ENCODE peak calls at places on chromosomes 2 and 18, in six cellular contexts. U is neural progenitor cell, D is GM23338, T is PC-3, X is SK-N-SH, I is GM23248. R is an unnamed sample.
A peak's percentile ranks its signal among the peaks of the same experiment; 100 is the strongest.

GRCh38 chr2:191228861-191229260 is 16.3 kb upstream of the MYO1B start:
- DNase-seq in X (no peak), D (no peak), U (no peak), I (no peak), T (no peak), R (no peak)

GRCh38 chr18:43279015-43279758 is 1.9 kb upstream of the SYT4 start:
- DNase-seq in I (peak; percentile 7), U (peak; percentile 62), T (no peak), X (peak; percentile 73), D (peak; percentile 89), R (no peak)

GRCh38 chr2:64344999-64345576 is 108.9 kb upstream of the LGALSL start:
- DNase-seq in X (no peak), U (no peak), T (no peak), D (peak; percentile 45), I (no peak), R (no peak)

GRCh38 chr2:109690457-109690821 is 76.3 kb downstream of the SOWAHC start:
- DNase-seq in X (no peak), T (no peak), D (no peak), I (no peak), U (no peak), R (no peak)

GRCh38 chr2:101720732-101721131 is 23.2 kb downstream of the MAP4K4 start:
- DNase-seq in U (no peak), D (no peak), T (no peak), X (no peak), I (peak; percentile 56), R (no peak)

GRCh38 chr2:67776276-67776675 is 286.5 kb downstream of the C1D start:
- DNase-seq in T (no peak), D (no peak), X (no peak), U (no peak), I (no peak), R (no peak)

GRCh38 chr18:44723973-44724778 is 43.5 kb downstream of the SETBP1 start:
- DNase-seq in U (no peak), D (peak; percentile 22), X (no peak), I (no peak), T (no peak), R (peak; percentile 51)

GRCh38 chr18:24853076-24853475 is 392.6 kb downstream of the HRH4 start:
- DNase-seq in X (no peak), I (no peak), D (peak; percentile 27), U (no peak), T (no peak), R (no peak)

GRCh38 chr2:99880148-99880983 is 262.0 kb downstream of the AFF3 start:
- DNase-seq in T (peak; percentile 89), D (no peak), I (peak; percentile 74), X (peak; percentile 20), U (no peak), R (no peak)

GRCh38 chr2:109415460-109416004 is 198.2 kb downstream of the SEPTIN10 start:
- DNase-seq in I (no peak), D (peak; percentile 27), X (no peak), U (peak; percentile 21), T (no peak), R (no peak)

GRCh38 chr18:10378688-10379465 is 75.6 kb upstream of the APCDD1 start:
- DNase-seq in T (no peak), I (peak; percentile 86), X (no peak), D (no peak), U (no peak), R (no peak)

GRCh38 chr2:219448099-219448775 is 13.6 kb downstream of the SPEG start:
- DNase-seq in T (no peak), I (no peak), X (no peak), U (peak; percentile 56), D (peak; percentile 80), R (no peak)

GRCh38 chr18:56565596-56566355 is 72.6 kb downstream of the TXNL1 start:
- DNase-seq in X (peak; percentile 27), T (peak; percentile 67), I (peak; percentile 82), D (no peak), U (no peak), R (no peak)

GRCh38 chr2:158243392-158243791 is 141.7 kb downstream of the UPP2 start:
- DNase-seq in I (no peak), D (no peak), T (no peak), U (peak; percentile 19), X (no peak), R (no peak)

GRCh38 chr18:68429809-68430208 is 285.1 kb downstream of the TMX3 start:
- DNase-seq in U (no peak), X (no peak), T (peak; percentile 62), D (no peak), I (peak; percentile 60), R (no peak)

GRCh38 chr2:85986121-85986520 is 97.3 kb upstream of the ST3GAL5 start:
- DNase-seq in X (no peak), U (no peak), I (no peak), T (no peak), D (no peak), R (no peak)

GRCh38 chr2:30710461-30710860 is 96.8 kb downstream of the CAPN13 start:
- DNase-seq in I (no peak), D (no peak), X (no peak), U (no peak), T (no peak), R (no peak)

GRCh38 chr2:37232131-37232933 is 874 bp downstream of the NDUFAF7 start:
- DNase-seq in U (peak; percentile 25), D (peak; percentile 24), I (peak; percentile 62), X (peak; percentile 64), T (peak; percentile 15), R (no peak)

GRCh38 chr2:166944909-166945308 is 56.6 kb downstream of the XIRP2 start:
- DNase-seq in T (no peak), D (peak; percentile 24), U (no peak), I (no peak), X (no peak), R (no peak)

GRCh38 chr2:178277741-178278197 is 83.5 kb downstream of the OSBPL6 start:
- DNase-seq in D (no peak), T (no peak), I (peak; percentile 23), X (no peak), U (peak; percentile 25), R (no peak)
- H3K4me3 ChIP-seq in D (no peak overlapping the region), T (no peak overlapping the region), I (peak overlapping the region; percentile 6), X (no peak overlapping the region), U (no peak overlapping the region), R (no peak overlapping the region)

DNA sequence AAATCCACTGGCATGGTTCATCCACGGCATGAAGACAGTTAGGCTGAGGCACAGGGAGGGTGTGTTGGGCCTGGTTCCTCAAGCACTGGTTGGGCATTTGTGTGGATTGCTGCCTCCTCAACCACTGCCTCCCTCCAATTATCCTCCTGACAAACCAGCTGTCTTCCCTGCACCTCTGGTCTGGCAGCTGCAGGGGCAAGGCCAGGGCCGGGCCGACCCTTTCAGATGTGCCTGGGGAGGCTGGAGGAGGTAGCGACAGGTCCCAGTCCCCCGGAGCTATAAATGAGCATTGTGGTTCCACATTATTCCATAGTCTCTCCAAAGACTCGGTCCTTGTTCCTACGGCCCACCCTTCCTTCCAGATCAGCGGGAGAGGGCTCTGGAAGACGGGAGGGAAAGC is 86.2 kb downstream of the MBP start:
- DNase-seq in D (no peak), X (no peak), I (no peak), U (no peak), T (no peak), R (no peak)
- H3F3A ChIP-seq in D (no peaks in the 10 kb centered on the region), X (no peaks in the 10 kb centered on the region), I (no peaks in the 10 kb centered on the region), U (no peaks in the 10 kb centered on the region), T (no peaks in the 10 kb centered on the region), R (no peaks in the 10 kb centered on the region)

GRCh38 chr2:213834331-213834730 is 550.1 kb downstream of the SPAG16 start:
- DNase-seq in U (no peak), X (no peak), T (peak; percentile 81), I (peak; percentile 88), D (no peak), R (no peak)

GRCh38 chr2:213834746-213835145 is 550.5 kb downstream of the SPAG16 start:
- DNase-seq in U (no peak), T (peak; percentile 24), X (no peak), I (peak; percentile 61), D (no peak), R (no peak)
- TF ChIP-seq EZH2phosphoT487 in U (no peak), T (no peak), X (no peak), I (no peak), D (no peak), R (no peak)

GRCh38 chr2:165833156-165833555 is 39.1 kb upstream of the GALNT3 start:
- DNase-seq in I (peak; percentile 68), D (no peak), T (peak; percentile 99), X (no peak), U (no peak), R (no peak)
- H3K4me3 ChIP-seq in I (no peak overlapping the region), D (no peak overlapping the region), T (peak overlapping the region; percentile 23), X (no peak overlapping the region), U (no peak overlapping the region), R (no peak overlapping the region)

GRCh38 chr2:27739058-27739373 is 32.5 kb upstream of the MRPL33 start:
- DNase-seq in X (no peak), D (no peak), I (no peak), U (no peak), T (no peak), R (no peak)
- H3F3A ChIP-seq in X (no peaks in the 10 kb centered on the region), D (peaks cover 11% of the 10 kb centered on the region), I (peaks cover 26% of the 10 kb centered on the region), U (peaks cover 22% of the 10 kb centered on the region), T (no peaks in the 10 kb centered on the region), R (no peaks in the 10 kb centered on the region)